ENCODE peak calls at places on chromosomes 13 and 19, in six cellular contexts. T is renal cortical epithelial cell; Q is activated CD8-positive, alpha-beta memory T cell treated with anti-CD3 and anti-CD28 coated beads for 1 hour; W is aorta; F is GM12865; X is foreskin fibroblast. D is an unnamed sample.
A peak's percentile ranks its signal among the peaks of the same experiment; 100 is the strongest.

GRCh38 chr19:35476149-35476548 is 14.1 kb downstream of the KRTDAP start:
- DNase-seq in T (no peak), Q (no peak), W (no peak), F (peak; percentile 26), X (no peak), D (peak; percentile 77)

GRCh38 chr19:51921949-51922348 is 5.3 kb upstream of the ZNF613 start:
- DNase-seq in T (no peak), Q (no peak), W (no peak), F (peak; percentile 5), X (no peak), D (no peak)

GRCh38 chr19:41886761-41887710 is 4.1 kb downstream of the ARHGEF1 start:
- DNase-seq in T (no peak), Q (peak; percentile 48), W (no peak), F (peak; percentile 85), X (no peak), D (no peak)

GRCh38 chr13:24243311-24243710 is 66.1 kb upstream of the C1QTNF9 start:
- DNase-seq in T (no peak), Q (no peak), W (no peak), F (no peak), X (peak; percentile 26), D (no peak)

GRCh38 chr19:16888629-16889371 is at the start of gene F2RL3:
- DNase-seq in T (no peak), Q (no peak), W (no peak), F (peak; percentile 94), X (peak; percentile 56), D (no peak)

GRCh38 chr13:79782541-79783216 is 301.7 kb downstream of the NDFIP2 start:
- DNase-seq in T (peak; percentile 91), Q (no peak), W (peak; percentile 63), F (peak; percentile 45), X (peak; percentile 62), D (peak; percentile 71)

GRCh38 chr19:13007292-13008045 is 12.2 kb downstream of the NFIX start:
- DNase-seq in T (no peak), Q (no peak), W (peak; percentile 90), F (no peak), X (peak; percentile 59), D (no peak)

GRCh38 chr19:55546822-55547614 is 1.7 kb upstream of the SBK3 start:
- DNase-seq in T (no peak), Q (no peak), W (peak; percentile 94), F (no peak), X (peak; percentile 89), D (no peak)

GRCh38 chr19:52689804-52690394 is 44.9 kb downstream of the ZNF611 start:
- DNase-seq in T (no peak), Q (peak; percentile 22), W (peak; percentile 87), F (no peak), X (peak; percentile 45), D (peak; percentile 62)

GRCh38 chr19:46659151-46660007 is 1.6 kb downstream of the DACT3 start:
- DNase-seq in T (no peak), Q (no peak), W (peak; percentile 88), F (no peak), X (peak; percentile 60), D (peak; percentile 63)

GRCh38 chr19:18155095-18156087 is 2.4 kb downstream of the PIK3R2 start:
- DNase-seq in T (no peak), Q (no peak), W (no peak), F (no peak), X (no peak), D (no peak)

GRCh38 chr13:112067871-112068305 is 939 bp downstream of the SOX1 start:
- DNase-seq in T (no peak), Q (no peak), W (peak; percentile 72), F (no peak), X (no peak), D (peak; percentile 56)

GRCh38 chr13:67048793-67049150 is 181.4 kb downstream of the PCDH9 start:
- DNase-seq in T (peak; percentile 84), Q (no peak), W (no peak), F (no peak), X (peak; percentile 78), D (no peak)

GRCh38 chr19:32415246-32415645 is 9.7 kb downstream of the DPY19L3 start:
- DNase-seq in T (no peak), Q (no peak), W (no peak), F (no peak), X (peak; percentile 35), D (no peak)

GRCh38 chr13:36954542-36954941 is 34.5 kb upstream of the SMAD9 start:
- DNase-seq in T (no peak), Q (no peak), W (no peak), F (no peak), X (no peak), D (no peak)

GRCh38 chr13:40472427-40473220 is 193.8 kb downstream of the FOXO1 start:
- DNase-seq in T (no peak), Q (no peak), W (no peak), F (peak; percentile 17), X (no peak), D (no peak)

GRCh38 chr19:12208221-12208620 is 45.3 kb downstream of the ZNF136 start:
- DNase-seq in T (no peak), Q (no peak), W (no peak), F (no peak), X (no peak), D (no peak)

GRCh38 chr13:109778102-109778542 is 8.3 kb downstream of the IRS2 start:
- DNase-seq in T (peak; percentile 88), Q (no peak), W (no peak), F (no peak), X (peak; percentile 57), D (no peak)